ENCODE peak calls at places on chromosome 3, in eight cellular contexts. S, I, K, N, X, P, E and T are unnamed samples.

GRCh38 chr3:151751161-151751560 is 17.4 kb downstream of the AADACL2 start:
- DNase-seq in S (no peak), I (no peak), K (no peak), N (no peak), X (no peak), P (no peak), E (no peak), T (no peak)

GRCh38 chr3:11213810-11214450 is 58.3 kb upstream of the ATG7 start:
- DNase-seq in S (no peak), I (no peak), K (no peak), N (no peak), X (no peak), P (no peak), E (no peak), T (no peak)

GRCh38 chr3:172561894-172562664 is 38.8 kb upstream of the TNFSF10 start:
- DNase-seq in S (peak; percentile 16), I (no peak), K (peak; percentile 54), N (no peak), X (no peak), P (no peak), E (no peak), T (no peak)

GRCh38 chr3:23928525-23928924 is 11.6 kb downstream of the RPL15 start:
- DNase-seq in S (peak; percentile 32), I (no peak), K (no peak), N (no peak), X (no peak), P (no peak), E (no peak), T (no peak)

GRCh38 chr3:86737517-86737916 is 253.4 kb downstream of the VGLL3 start:
- DNase-seq in S (no peak), I (no peak), K (no peak), N (no peak), X (no peak), P (no peak), E (no peak), T (no peak)

GRCh38 chr3:25783661-25784512 is 644 bp upstream of the NGLY1 start:
- DNase-seq in S (peak; percentile 56), I (peak; percentile 66), K (no peak), N (peak; percentile 57), X (peak; percentile 24), P (peak; percentile 21), E (no peak), T (peak; percentile 54)

GRCh38 chr3:33278106-33278672 is 947 bp downstream of the FBXL2 start:
- DNase-seq in S (peak; percentile 19), I (peak; percentile 9), K (no peak), N (no peak), X (no peak), P (no peak), E (no peak), T (no peak)

GRCh38 chr3:15470261-15470660 is 42.9 kb downstream of the EAF1 start:
- DNase-seq in S (peak; percentile 21), I (no peak), K (no peak), N (no peak), X (no peak), P (no peak), E (no peak), T (no peak)

GRCh38 chr3:192831801-192832347 is 85.8 kb downstream of the MB21D2 start:
- DNase-seq in S (no peak), I (no peak), K (no peak), N (no peak), X (no peak), P (no peak), E (no peak), T (no peak)

GRCh38 chr3:155078959-155079794 is 942 bp upstream of the MME start:
- DNase-seq in S (no peak), I (no peak), K (no peak), N (no peak), X (no peak), P (peak; percentile 18), E (no peak), T (no peak)

GRCh38 chr3:181773921-181774320 is 62.2 kb downstream of the SOX2 start:
- DNase-seq in S (no peak), I (no peak), K (no peak), N (no peak), X (no peak), P (no peak), E (no peak), T (no peak)

GRCh38 chr3:197023241-197023997 is 6.2 kb downstream of the MELTF start:
- DNase-seq in S (no peak), I (no peak), K (no peak), N (no peak), X (no peak), P (peak; percentile 37), E (no peak), T (no peak)

GRCh38 chr3:98651766-98652077 is 58.3 kb upstream of the CPOX start:
- DNase-seq in S (no peak), I (no peak), K (no peak), N (no peak), X (no peak), P (no peak), E (no peak), T (no peak)

GRCh38 chr3:100561459-100562158 is 47.8 kb upstream of the ADGRG7 start:
- DNase-seq in S (no peak), I (no peak), K (no peak), N (no peak), X (no peak), P (no peak), E (no peak), T (no peak)

GRCh38 chr3:45333549-45333948 is 54.8 kb upstream of the LARS2 start:
- DNase-seq in S (no peak), I (no peak), K (no peak), N (no peak), X (no peak), P (no peak), E (no peak), T (no peak)

GRCh38 chr3:29255854-29256696 is 24.8 kb upstream of the RBMS3 start:
- DNase-seq in S (no peak), I (no peak), K (no peak), N (no peak), X (no peak), P (no peak), E (no peak), T (no peak)

GRCh38 chr3:172104471-172105072 is 65.2 kb downstream of the FNDC3B start:
- DNase-seq in S (peak; percentile 29), I (peak; percentile 88), K (no peak), N (no peak), X (no peak), P (no peak), E (no peak), T (no peak)

GRCh38 chr3:57646723-57647122 is 46.2 kb downstream of the DENND6A start:
- DNase-seq in S (peak; percentile 24), I (no peak), K (no peak), N (no peak), X (no peak), P (no peak), E (no peak), T (no peak)

GRCh38 chr3:64878372-64878771 is 190.6 kb upstream of the ADAMTS9 start:
- DNase-seq in S (no peak), I (no peak), K (no peak), N (no peak), X (no peak), P (no peak), E (no peak), T (no peak)

GRCh38 chr3:171503817-171504216 is 43.6 kb upstream of the TNIK start:
- DNase-seq in S (no peak), I (no peak), K (no peak), N (no peak), X (no peak), P (no peak), E (no peak), T (no peak)

GRCh38 chr3:177177670-177178295 is 19.5 kb downstream of the TBL1XR1 start:
- DNase-seq in S (no peak), I (peak; percentile 31), K (peak; percentile 74), N (peak; percentile 45), X (no peak), P (no peak), E (no peak), T (no peak)

GRCh38 chr3:9730747-9731205 is 759 bp upstream of the BRPF1 start:
- DNase-seq in S (no peak), I (no peak), K (no peak), N (no peak), X (no peak), P (no peak), E (no peak), T (no peak)

GRCh38 chr3:9729419-9729818 is 2.1 kb upstream of the BRPF1 start:
- DNase-seq in S (no peak), I (no peak), K (no peak), N (no peak), X (no peak), P (no peak), E (no peak), T (no peak)

GRCh38 chr3:9731206-9732079 is at the start of gene BRPF1:
- DNase-seq in S (peak; percentile 99), I (peak; percentile 100), K (peak; percentile 100), N (peak; percentile 100), X (peak; percentile 96), P (peak; percentile 99), E (peak; percentile 99), T (peak; percentile 100)

GRCh38 chr3:9732080-9732752 is 681 bp downstream of the BRPF1 start:
- DNase-seq in S (no peak), I (peak; percentile 17), K (peak; percentile 26), N (peak; percentile 29), X (no peak), P (no peak), E (no peak), T (peak; percentile 49)

DNA sequence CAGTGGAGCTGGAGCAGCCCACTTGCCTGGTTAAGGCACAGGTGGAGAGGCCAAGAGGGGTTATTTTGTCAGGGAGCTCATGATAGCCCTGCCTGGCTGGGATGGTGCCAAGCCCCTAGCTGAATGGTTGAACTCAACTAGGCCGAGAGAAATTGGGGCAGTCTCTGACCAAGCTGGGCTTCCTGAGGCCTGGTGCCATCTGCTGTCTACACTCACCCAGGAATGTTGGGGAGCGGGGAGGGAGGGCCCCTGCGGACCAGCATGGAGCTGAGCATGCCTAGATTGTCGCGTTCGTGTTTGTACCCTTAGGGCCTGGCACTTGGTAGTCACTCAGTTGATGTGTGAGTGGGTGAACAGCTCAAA is 1.2 kb downstream of the BRPF1 start:
- DNase-seq in S (no peak), I (peak; percentile 20), K (no peak), N (no peak), X (no peak), P (peak; percentile 31), E (no peak), T (no peak)
- TF ChIP-seq CTCF in S (no peak), I (no peak), K (no peak), N (no peak), X (no peak), P (no peak), E (no peak), T (no peak)

GRCh38 chr3:124584552-124585391 is 145.5 kb upstream of the UMPS start:
- DNase-seq in S (peak; percentile 69), I (peak; percentile 95), K (peak; percentile 86), N (peak; percentile 93), X (no peak), P (peak; percentile 64), E (peak; percentile 71), T (peak; percentile 84)
- TF ChIP-seq POLR2A in S (peak; percentile 12), I (peak; percentile 87), K (peak; percentile 81), N (peak; percentile 58), X (no peak), P (no peak), E (peak; percentile 92), T (peak; percentile 88)

GRCh38 chr3:48244462-48244861 is 3.6 kb downstream of the ZNF589 start:
- DNase-seq in S (no peak), I (no peak), K (no peak), N (no peak), X (no peak), P (no peak), E (no peak), T (no peak)
- H3K4me3 ChIP-seq in S (no peak overlapping the region), I (no peak overlapping the region), K (no peak overlapping the region), N (no peak overlapping the region), X (no peak overlapping the region), P (no peak overlapping the region), E (no peak overlapping the region), T (no peak overlapping the region)

GRCh38 chr3:6392123-6392522 is 468.8 kb upstream of the GRM7 start:
- DNase-seq in S (no peak), I (no peak), K (no peak), N (no peak), X (no peak), P (no peak), E (no peak), T (no peak)
- TF ChIP-seq CTCF in S (no peak), I (no peak), K (no peak), N (no peak), X (no peak), P (no peak), E (no peak), T (no peak)